ENCODE peak calls at places on chromosomes 5 and 9, in five cellular contexts. Q is cardiac fibroblast; V is natural killer cell; Y is CD8-positive, alpha-beta T cell; F is upper lobe of right lung. H is an unnamed sample.

GRCh38 chr9:114238919-114239879 is 83.7 kb upstream of the ORM1 start:
- DNase-seq in V (no peak), Q (peak), Y (no peak), F (no peak), H (peak)

GRCh38 chr5:1644810-1645571 is 121.2 kb upstream of the LPCAT1 start:
- DNase-seq in V (peak), Y (peak), F (peak), Q (peak), H (peak)

GRCh38 chr9:18791074-18791473 is 241.9 kb downstream of the SAXO1 start:
- DNase-seq in Q (peak), Y (no peak), F (no peak), V (no peak), H (no peak)

GRCh38 chr9:9246726-9247125 is 1366.1 kb downstream of the PTPRD start:
- DNase-seq in Y (no peak), V (no peak), Q (no peak), F (no peak), H (no peak)

GRCh38 chr9:13088734-13089427 is 190.6 kb downstream of the MPDZ start:
- DNase-seq in V (no peak), F (no peak), Q (peak), Y (no peak), H (peak)

GRCh38 chr5:37791321-37791720 is 48.5 kb downstream of the GDNF start:
- DNase-seq in Y (no peak), V (no peak), Q (no peak), F (no peak), H (no peak)

GRCh38 chr5:77698920-77699319 is 60.4 kb upstream of the OTP start:
- DNase-seq in F (no peak), Y (no peak), V (no peak), Q (no peak), H (no peak)

GRCh38 chr5:112142769-112143270 is 276.3 kb downstream of the EPB41L4A start:
- DNase-seq in Y (no peak), Q (peak), F (peak), V (no peak), H (no peak)

GRCh38 chr5:86833868-86834267 is 216.1 kb downstream of the COX7C start:
- DNase-seq in Y (no peak), V (no peak), F (no peak), Q (no peak), H (no peak)

GRCh38 chr9:99726758-99727157 is 94.9 kb upstream of the NR4A3 start:
- DNase-seq in Y (no peak), Q (no peak), V (no peak), F (no peak), H (no peak)

GRCh38 chr5:56327810-56328209 is 94.7 kb upstream of the ANKRD55 start:
- DNase-seq in F (no peak), Q (no peak), Y (no peak), V (no peak), H (no peak)

GRCh38 chr5:92930057-92930456 is 651.0 kb downstream of the NR2F1-AS1 start:
- DNase-seq in Y (no peak), Q (no peak), F (no peak), V (no peak), H (no peak)

GRCh38 chr5:104385901-104386300 is 823.3 kb upstream of the NUDT12 start:
- DNase-seq in F (no peak), V (no peak), Q (no peak), Y (no peak), H (no peak)

GRCh38 chr5:120405923-120406322 is 58.2 kb upstream of the PRR16 start:
- DNase-seq in F (no peak), Y (no peak), V (no peak), Q (peak), H (no peak)

GRCh38 chr5:98454904-98455303 is 318.6 kb upstream of the RGMB start:
- DNase-seq in F (no peak), Q (peak), V (no peak), Y (no peak), H (no peak)

GRCh38 chr5:114391321-114391720 is 29.5 kb downstream of the KCNN2 start:
- DNase-seq in Y (no peak), Q (peak), V (no peak), F (no peak), H (no peak)

GRCh38 chr9:80698725-80699124 is 990.6 kb downstream of the TLE1 start:
- DNase-seq in V (no peak), Q (no peak), F (no peak), Y (no peak), H (no peak)

GRCh38 chr9:138121438-138122050 is 244.0 kb downstream of the CACNA1B start:
- DNase-seq in V (no peak), Q (no peak), Y (no peak), F (no peak), H (no peak)

GRCh38 chr5:167723254-167723871 is 568.1 kb upstream of the WWC1 start:
- DNase-seq in F (peak), V (peak), Y (no peak), Q (peak), H (peak)

GRCh38 chr5:90645024-90645610 is 86.5 kb downstream of the ADGRV1 start:
- DNase-seq in Y (no peak), Q (no peak), F (no peak), V (no peak), H (no peak)

GRCh38 chr5:114729986-114730385 is 368.1 kb downstream of the KCNN2 start:
- DNase-seq in V (no peak), Q (no peak), F (no peak), Y (no peak), H (no peak)

GRCh38 chr9:34430843-34431437 is 27.4 kb downstream of the FAM219A start:
- DNase-seq in V (no peak), Q (peak), Y (no peak), F (no peak), H (no peak)

GRCh38 chr5:39209924-39210323 is 9.4 kb downstream of the FYB1 start:
- DNase-seq in Y (peak), F (no peak), V (peak), Q (no peak), H (no peak)

GRCh38 chr5:915946-916345 is 23.3 kb downstream of the TRIP13 start:
- DNase-seq in Q (no peak), F (no peak), Y (no peak), V (no peak), H (no peak)

GRCh38 chr5:31130682-31131081 is 62.8 kb upstream of the CDH6 start:
- DNase-seq in Y (no peak), F (no peak), Q (no peak), V (no peak), H (no peak)

GRCh38 chr5:21817668-21818419 is 1035.3 kb downstream of the CDH12 start:
- DNase-seq in Y (no peak), V (no peak), Q (no peak), F (no peak), H (no peak)

GRCh38 chr9:131485206-131485605 is 17.5 kb upstream of the POMT1 start:
- DNase-seq in Q (no peak), Y (no peak), V (no peak), F (no peak), H (no peak)

GRCh38 chr5:14659821-14660607 is 4.5 kb upstream of the OTULIN start:
- DNase-seq in V (no peak), Q (peak), F (no peak), Y (no peak), H (no peak)

GRCh38 chr9:95506438-95506691 is 10.4 kb downstream of the PTCH1 start:
- DNase-seq in Q (peak), V (no peak), Y (no peak), F (no peak), H (no peak)

GRCh38 chr5:156124713-156125112 is 202.3 kb upstream of the SGCD start:
- DNase-seq in V (no peak), Y (no peak), F (no peak), Q (no peak), H (no peak)

GRCh38 chr5:55159763-55160492 is at the start of gene GPX8:
- DNase-seq in V (no peak), F (no peak), Q (peak), Y (no peak), H (no peak)

GRCh38 chr5:140561753-140562523 is 2.5 kb downstream of the APBB3 start:
- DNase-seq in V (no peak), F (no peak), Y (no peak), Q (no peak), H (no peak)

GRCh38 chr9:134239130-134239888 is 74.9 kb upstream of the RNU6ATAC start:
- DNase-seq in V (no peak), Q (no peak), F (no peak), Y (no peak), H (no peak)

GRCh38 chr5:109486200-109486804 is 76.5 kb upstream of the PJA2 start:
- DNase-seq in V (no peak), Y (no peak), F (no peak), Q (peak), H (no peak)

GRCh38 chr5:81359108-81359507 is 34.8 kb downstream of the ACOT12 start:
- DNase-seq in V (no peak), F (no peak), Y (no peak), Q (no peak), H (no peak)

GRCh38 chr9:6187272-6187671 is 28.3 kb upstream of the IL33 start:
- DNase-seq in Q (no peak), V (no peak), Y (no peak), F (no peak), H (no peak)

GRCh38 chr5:133589286-133589685 is 23.1 kb downstream of the FSTL4 start:
- DNase-seq in Q (no peak), Y (no peak), F (no peak), V (no peak), H (no peak)

GRCh38 chr5:132497488-132497997 is 7.0 kb upstream of the IRF1 start:
- DNase-seq in Q (peak), V (no peak), Y (no peak), F (peak), H (no peak)

DNA sequence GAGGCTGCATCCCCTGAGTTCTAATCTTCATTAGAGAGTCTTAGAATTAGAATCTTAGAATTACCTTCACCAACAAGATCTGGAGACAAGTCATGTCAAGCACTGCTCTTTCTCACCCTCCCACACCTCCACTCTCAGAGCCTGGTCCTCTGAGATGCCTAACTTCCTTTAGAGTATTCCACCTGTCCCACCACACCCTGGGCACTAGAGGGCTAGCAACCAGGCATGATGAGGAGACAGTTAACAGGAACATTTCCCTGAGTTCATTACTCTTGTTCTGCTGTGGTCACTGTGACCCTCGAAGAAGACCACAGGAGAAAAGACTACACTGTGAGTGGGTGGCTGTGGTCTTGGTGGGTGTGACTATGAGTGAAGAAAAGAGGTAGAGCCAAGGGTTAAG is 25.2 kb upstream of the MAP1B start:
- DNase-seq in Q (no peak), V (no peak), Y (no peak), F (no peak), H (no peak)
- TF ChIP-seq CTCF in Q (no peak), V (no peak), Y (no peak), F (no peak), H (no peak)

DNA sequence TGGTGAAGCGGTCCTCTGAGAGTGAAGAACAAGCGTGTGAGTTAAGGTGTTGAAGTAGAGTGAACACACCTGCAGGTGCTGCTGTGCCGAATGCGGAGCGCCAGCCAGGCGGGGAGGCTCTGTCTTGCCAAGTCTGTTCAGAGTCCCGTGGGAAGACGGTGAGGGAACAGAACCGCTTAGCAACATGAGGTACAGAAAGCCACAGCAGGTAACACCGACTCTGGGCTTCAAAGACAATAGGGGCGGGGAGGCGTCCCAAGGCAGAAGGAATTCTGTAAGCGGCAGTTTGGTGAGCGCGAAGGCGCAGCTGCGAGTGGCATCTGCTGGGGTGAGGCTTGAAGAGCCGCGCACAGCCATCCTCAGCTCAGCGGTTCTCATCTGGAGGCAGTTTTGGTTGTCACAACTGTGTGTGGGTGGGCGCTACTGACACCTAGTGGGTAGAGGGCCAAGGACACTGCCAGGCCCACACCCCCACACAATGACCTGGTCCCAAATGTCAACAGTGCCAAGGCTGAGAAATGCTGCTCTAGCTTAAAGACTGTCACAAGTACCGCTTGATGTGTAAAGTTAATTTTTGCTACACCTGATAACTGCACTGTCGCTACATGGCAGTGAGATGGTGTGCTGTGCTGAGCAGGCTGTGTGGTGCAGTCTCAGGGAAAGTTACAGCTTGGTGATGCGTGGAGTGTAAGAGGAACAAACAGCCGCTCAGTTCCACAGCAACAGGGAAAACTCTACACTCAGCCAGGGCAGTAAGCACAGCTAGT is 67.4 kb upstream of the TBC1D9B start:
- DNase-seq in V (no peak), Y (peak), F (peak), Q (peak), H (peak)
- TF ChIP-seq CTCF in V (no peak), Y (no peak), F (peak), Q (peak), H (peak)

GRCh38 chr5:147369742-147370374 is 135.0 kb downstream of the STK32A start:
- DNase-seq in V (no peak), F (no peak), Q (peak), Y (no peak), H (no peak)
- TF ChIP-seq CTCF in V (no peak), F (peak), Q (peak), Y (no peak), H (peak)

GRCh38 chr9:135901036-135901758 is 6.1 kb downstream of the CAMSAP1 start:
- DNase-seq in Y (no peak), V (no peak), F (peak), Q (no peak), H (no peak)

GRCh38 chr9:135903358-135903656 is 4.0 kb downstream of the CAMSAP1 start:
- DNase-seq in Y (no peak), Q (no peak), F (peak), V (no peak), H (no peak)

GRCh38 chr9:135904121-135904520 is 3.2 kb downstream of the CAMSAP1 start:
- DNase-seq in Q (no peak), Y (no peak), F (peak), V (no peak), H (no peak)

GRCh38 chr9:135902655-135903357 is 4.5 kb downstream of the CAMSAP1 start:
- DNase-seq in V (no peak), Y (no peak), F (peak), Q (no peak), H (no peak)

GRCh38 chr9:135901826-135902225 is 5.5 kb downstream of the CAMSAP1 start:
- DNase-seq in F (peak), Y (no peak), V (no peak), Q (no peak), H (no peak)
- TF ChIP-seq CTCF in F (no peak), Y (no peak), V (no peak), Q (no peak), H (no peak)

H was measured in D721Med.